ENCODE peak calls at places on chromosomes 5 and 9, in five cellular contexts. V is NCI-H1092 treated with DMSO at 0.1 percent for 48 hours, O is mucosa of descending colon, W is NCI-H345, U is pulmonary artery endothelial cell. X is an unnamed sample.

GRCh38 chr5:79236970-79237734 is 1.2 kb downstream of the JMY start:
- DNase-seq in O (peak; percentile 68), U (no peak), W (peak; percentile 37), V (peak; percentile 39), X (peak; percentile 30)

GRCh38 chr5:129747847-129748407 is at the start of gene MINAR2:
- DNase-seq in W (no peak), O (no peak), U (no peak), V (no peak), X (no peak)

GRCh38 chr5:76790632-76791290 is 28.1 kb upstream of the F2RL1 start:
- DNase-seq in V (no peak), W (no peak), O (no peak), U (peak; percentile 94), X (no peak)

GRCh38 chr5:107557051-107557658 is 113.6 kb downstream of the EFNA5 start:
- DNase-seq in O (no peak), W (no peak), V (no peak), U (no peak), X (no peak)

GRCh38 chr5:115586525-115587146 is 15.6 kb downstream of the TICAM2 start:
- DNase-seq in W (peak; percentile 15), V (peak; percentile 45), O (no peak), U (no peak), X (no peak)

GRCh38 chr5:177523711-177524538 is 7.2 kb upstream of the DDX41 start:
- DNase-seq in W (no peak), O (no peak), U (no peak), V (no peak), X (no peak)

GRCh38 chr5:97019435-97020117 is 83.7 kb downstream of the LNPEP start:
- DNase-seq in V (no peak), O (no peak), W (no peak), U (no peak), X (no peak)

GRCh38 chr9:20996809-20997208 is 34.6 kb downstream of the HACD4 start:
- DNase-seq in V (no peak), W (no peak), O (no peak), U (no peak), X (no peak)

GRCh38 chr9:89023788-89024187 is 32.5 kb downstream of the S1PR3 start:
- DNase-seq in V (no peak), O (no peak), U (no peak), W (no peak), X (no peak)

GRCh38 chr5:473344-474192 is 30.6 kb downstream of the EXOC3 start:
- DNase-seq in V (peak; percentile 56), O (no peak), U (no peak), W (peak; percentile 24), X (peak; percentile 33)

GRCh38 chr9:69264526-69264925 is 60.5 kb upstream of the ENTREP1 start:
- DNase-seq in V (no peak), O (no peak), W (no peak), U (no peak), X (no peak)

GRCh38 chr5:1325191-1325741 is 19.6 kb downstream of the CLPTM1L start:
- DNase-seq in U (no peak), O (peak; percentile 16), W (no peak), V (no peak), X (no peak)

GRCh38 chr9:88532320-88532719 is 2.7 kb upstream of the NXNL2 start:
- DNase-seq in W (peak; percentile 35), U (no peak), V (no peak), O (no peak), X (no peak)

GRCh38 chr9:102514541-102514940 is 480.6 kb upstream of the CYLC2 start:
- DNase-seq in U (no peak), W (no peak), O (no peak), V (peak; percentile 33), X (no peak)

GRCh38 chr9:72703574-72703973 is 182.2 kb downstream of the TMC1 start:
- DNase-seq in W (no peak), U (no peak), V (no peak), O (no peak), X (no peak)

GRCh38 chr5:157137691-157138090 is 5.0 kb downstream of the MED7 start:
- DNase-seq in O (no peak), V (no peak), W (no peak), U (no peak), X (no peak)

GRCh38 chr5:159525117-159525516 is 194.8 kb upstream of the IL12B start:
- DNase-seq in V (peak; percentile 22), U (no peak), O (no peak), W (no peak), X (no peak)

GRCh38 chr9:26264709-26265601 is 586.7 kb upstream of the TUSC1 start:
- DNase-seq in V (no peak), W (no peak), U (no peak), O (no peak), X (no peak)

GRCh38 chr9:73093740-73094379 is 57.8 kb upstream of the ANXA1 start:
- DNase-seq in W (no peak), O (no peak), V (no peak), U (no peak), X (no peak)

GRCh38 chr9:111566234-111566633 is 33.2 kb downstream of the PTGR1 start:
- DNase-seq in V (no peak), W (peak; percentile 2), U (no peak), O (no peak), X (no peak)

GRCh38 chr5:71938886-71939285 is 168.4 kb upstream of the MAP1B start:
- DNase-seq in W (peak; percentile 89), O (peak; percentile 79), U (no peak), V (peak; percentile 19), X (no peak)

GRCh38 chr9:2574215-2574614 is 47.4 kb upstream of the VLDLR start:
- DNase-seq in U (no peak), V (no peak), O (no peak), W (no peak), X (no peak)

GRCh38 chr9:33202552-33203300 is 35.6 kb upstream of the B4GALT1 start:
- DNase-seq in W (no peak), U (no peak), O (peak; percentile 51), V (no peak), X (no peak)

GRCh38 chr5:144072518-144072927 is 97.9 kb downstream of the YIPF5 start:
- DNase-seq in W (no peak), U (no peak), O (no peak), V (no peak), X (no peak)

GRCh38 chr9:27377147-27377807 is 80.3 kb upstream of the EQTN start:
- DNase-seq in O (no peak), V (no peak), W (peak; percentile 55), U (no peak), X (no peak)

GRCh38 chr9:89442501-89442978 is 55.4 kb downstream of the SEMA4D start:
- DNase-seq in W (no peak), O (no peak), U (no peak), V (no peak), X (no peak)

GRCh38 chr5:178784391-178784790 is 53.9 kb upstream of the ZNF354A start:
- DNase-seq in U (no peak), O (no peak), V (no peak), W (no peak), X (no peak)

GRCh38 chr9:88534456-88535225 is at the start of gene NXNL2:
- DNase-seq in W (peak; percentile 63), O (peak; percentile 88), V (no peak), U (no peak), X (peak; percentile 49)

GRCh38 chr5:145341842-145342241 is 493.3 kb downstream of the PRELID2 start:
- DNase-seq in V (no peak), U (no peak), W (no peak), O (no peak), X (no peak)

GRCh38 chr5:42767491-42768105 is 11.0 kb downstream of the CCDC152 start:
- DNase-seq in O (no peak), W (peak; percentile 22), U (no peak), V (peak; percentile 1), X (peak; percentile 1)

X was measured in NCI-H1105.